ENCODE peak calls at places on chromosomes 7 and 10, in seven cellular contexts. D is epithelial cell of esophagus; J is activated CD4-positive, alpha-beta T cell treated with anti-CD3 and anti-CD28 coated beads, Interleukin-2, amount 50 U/mL, for 4 hours; A is cardiac septum; H is T-helper 2 cell; U is T-cell; I is AG08395. Q is an unnamed sample.

GRCh38 chr10:22245567-22245966 is 27.8 kb upstream of the EBLN1 start:
- DNase-seq in D (peak; percentile 8), J (no peak), A (no peak), H (no peak), U (no peak), I (peak; percentile 69), Q (no peak)

GRCh38 chr7:151247611-151248176 is 800 bp downstream of the SMARCD3 start:
- DNase-seq in D (no peak), J (no peak), A (no peak), H (no peak), U (no peak), I (no peak), Q (no peak)

GRCh38 chr10:49362596-49363260 is 33.2 kb downstream of the DRGX start:
- DNase-seq in D (no peak), J (no peak), A (no peak), H (no peak), U (no peak), I (no peak), Q (no peak)

GRCh38 chr10:50861370-50861769 is 24.1 kb downstream of the A1CF start:
- DNase-seq in D (no peak), J (no peak), A (no peak), H (no peak), U (no peak), I (no peak), Q (no peak)

GRCh38 chr7:17546206-17546998 is 247.9 kb downstream of the AHR start:
- DNase-seq in D (peak; percentile 59), J (no peak), A (no peak), H (no peak), U (no peak), I (peak; percentile 36), Q (no peak)

GRCh38 chr10:124728830-124729661 is 15.1 kb downstream of the FAM53B start:
- DNase-seq in D (no peak), J (no peak), A (no peak), H (no peak), U (no peak), I (no peak), Q (no peak)

GRCh38 chr7:117053407-117053806 is 100.1 kb downstream of the ST7 start:
- DNase-seq in D (no peak), J (no peak), A (no peak), H (no peak), U (no peak), I (peak; percentile 7), Q (no peak)

GRCh38 chr7:56099653-56100052 is 6.6 kb downstream of the CHCHD2 start:
- DNase-seq in D (no peak), J (no peak), A (no peak), H (no peak), U (no peak), I (no peak), Q (no peak)

GRCh38 chr10:32367793-32368453 is 21.0 kb upstream of the EPC1 start:
- DNase-seq in D (peak; percentile 76), J (peak; percentile 77), A (peak; percentile 80), H (peak; percentile 66), U (peak; percentile 59), I (peak; percentile 67), Q (peak; percentile 53)

GRCh38 chr7:124723012-124723411 is 42.6 kb downstream of the GPR37 start:
- DNase-seq in D (peak; percentile 88), J (no peak), A (no peak), H (no peak), U (no peak), I (peak; percentile 68), Q (no peak)

GRCh38 chr7:518630-519428 is 817 bp downstream of the PDGFA start:
- DNase-seq in D (peak; percentile 90), J (no peak), A (peak; percentile 89), H (no peak), U (no peak), I (peak; percentile 54), Q (peak; percentile 5)

GRCh38 chr7:35831208-35831607 is 30.4 kb downstream of the SEPTIN7 start:
- DNase-seq in D (no peak), J (no peak), A (no peak), H (no peak), U (no peak), I (peak; percentile 28), Q (no peak)

GRCh38 chr7:2969398-2970306 is 74.0 kb downstream of the CARD11 start:
- DNase-seq in D (no peak), J (no peak), A (peak; percentile 6), H (no peak), U (no peak), I (no peak), Q (no peak)